ENCODE peak calls at places on chromosome 22, in four cellular contexts. B is coronary artery, Y is EL, D is NCI-H1092. V is an unnamed sample.

GRCh38 chr22:29782061-29782845 is 15.1 kb downstream of the UQCR10 start:
- DNase-seq in D (no peak), Y (peak), B (no peak), V (no peak)

GRCh38 chr22:30526656-30527055 is 19.9 kb downstream of the SEC14L6 start:
- DNase-seq in B (no peak), Y (no peak), D (no peak), V (no peak)

GRCh38 chr22:28013611-28014010 is 94.6 kb upstream of the PITPNB start:
- DNase-seq in B (no peak), D (no peak), Y (no peak), V (no peak)

GRCh38 chr22:31284756-31285155 is 7.5 kb downstream of the PIK3IP1 start:
- DNase-seq in B (no peak), D (no peak), Y (no peak), V (no peak)

GRCh38 chr22:39234157-39234793 is 10.5 kb downstream of the PDGFB start:
- DNase-seq in Y (no peak), B (no peak), D (no peak), V (no peak)

GRCh38 chr22:21881841-21882753 is 14.7 kb upstream of the MAPK1 start:
- DNase-seq in B (no peak), D (no peak), Y (no peak), V (no peak)

GRCh38 chr22:26561756-26562417 is 28.0 kb downstream of the TPST2 start:
- DNase-seq in B (no peak), D (no peak), Y (no peak), V (no peak)

GRCh38 chr22:17774206-17774927 is at the start of gene BID:
- DNase-seq in D (no peak), B (no peak), Y (peak), V (no peak)

GRCh38 chr22:42300286-42301071 is 30.0 kb upstream of the TCF20 start:
- DNase-seq in Y (no peak), D (no peak), B (no peak), V (no peak)

GRCh38 chr22:27593378-27593777 is 208.2 kb downstream of the MN1 start:
- DNase-seq in Y (no peak), D (no peak), B (no peak), V (no peak)

GRCh38 chr22:21014202-21015050 is 539 bp upstream of the P2RX6 start:
- DNase-seq in B (peak), D (peak), Y (peak), V (peak)

GRCh38 chr22:37345863-37346514 is 63.7 kb downstream of the CYTH4 start:
- DNase-seq in Y (peak), D (no peak), B (no peak), V (no peak)

GRCh38 chr22:47071812-47072641 is 309.6 kb downstream of the TBC1D22A start:
- DNase-seq in D (no peak), Y (no peak), B (no peak), V (no peak)

GRCh38 chr22:45064313-45065268 is 54.8 kb upstream of the PHF21B start:
- DNase-seq in B (no peak), D (no peak), Y (peak), V (no peak)

GRCh38 chr22:25488244-25489020 is 76.0 kb upstream of the GRK3 start:
- DNase-seq in Y (peak), B (no peak), D (peak), V (peak)

GRCh38 chr22:20985720-20986119 is 3.6 kb downstream of the LZTR1 start:
- DNase-seq in Y (no peak), D (no peak), B (no peak), V (no peak)

GRCh38 chr22:44351685-44352377 is 39.1 kb upstream of the SHISAL1 start:
- DNase-seq in Y (peak), B (no peak), D (no peak), V (peak)

GRCh38 chr22:39292561-39293074 is 26.8 kb downstream of the RPL3 start:
- DNase-seq in D (no peak), B (peak), Y (peak), V (no peak)

GRCh38 chr22:17266261-17266971 is 47.2 kb upstream of the ADA2 start:
- DNase-seq in B (no peak), D (peak), Y (no peak), V (peak)

GRCh38 chr22:44424131-44424711 is 73.8 kb downstream of the RTL6 start:
- DNase-seq in Y (no peak), B (no peak), D (no peak), V (no peak)

GRCh38 chr22:47605441-47605840 is 843.0 kb downstream of the TBC1D22A start:
- DNase-seq in D (no peak), B (no peak), Y (no peak), V (no peak)

GRCh38 chr22:49425356-49425755 is 402.3 kb downstream of the BRD1 start:
- DNase-seq in Y (no peak), D (no peak), B (no peak), V (no peak)

GRCh38 chr22:37186228-37186996 is 1.6 kb downstream of the C1QTNF6 start:
- DNase-seq in D (no peak), Y (peak), B (no peak), V (no peak)

GRCh38 chr22:29813563-29813962 is 24.5 kb downstream of the ASCC2 start:
- DNase-seq in B (no peak), Y (peak), D (no peak), V (no peak)

GRCh38 chr22:35051791-35052190 is 14.2 kb upstream of the ISX start:
- DNase-seq in Y (no peak), D (no peak), B (no peak), V (no peak)

GRCh38 chr22:21067901-21068680 is 22.3 kb downstream of the LRRC74B start:
- DNase-seq in Y (no peak), D (no peak), B (no peak), V (no peak)

GRCh38 chr22:48300877-48301276 is 1526.8 kb downstream of the BRD1 start:
- DNase-seq in D (no peak), Y (no peak), B (no peak), V (no peak)